ENCODE peak calls at places on chromosome 4, in eight cellular contexts. T is hepatocyte, R is brain microvascular endothelial cell, M is lung, B is AG09309, N is AG10803, S is mucosa of descending colon, C is astrocyte of the spinal cord. V is an unnamed sample.

GRCh38 chr4:79514637-79515320 is 106.8 kb upstream of the GK2 start:
- DNase-seq in T (no peak), R (no peak), M (no peak), B (no peak), N (no peak), S (no peak), C (no peak), V (no peak)

GRCh38 chr4:180960758-180961401 is 1282.3 kb upstream of the TENM3 start:
- DNase-seq in T (peak), R (no peak), M (no peak), B (no peak), N (peak), S (no peak), C (no peak), V (no peak)

GRCh38 chr4:187965726-187966125 is 29.8 kb upstream of the ZFP42 start:
- DNase-seq in T (no peak), R (no peak), M (no peak), B (no peak), N (no peak), S (no peak), C (no peak), V (no peak)

GRCh38 chr4:25223770-25224375 is 10.0 kb upstream of the PI4K2B start:
- DNase-seq in T (no peak), R (peak), M (no peak), B (no peak), N (peak), S (no peak), C (peak), V (peak)

GRCh38 chr4:57249083-57249482 is 138.9 kb upstream of the IGFBP7 start:
- DNase-seq in T (no peak), R (no peak), M (no peak), B (peak), N (no peak), S (no peak), C (peak), V (peak)

GRCh38 chr4:184114431-184114830 is 103.2 kb downstream of the ENPP6 start:
- DNase-seq in T (no peak), R (no peak), M (peak), B (no peak), N (no peak), S (no peak), C (no peak), V (no peak)

GRCh38 chr4:69823481-69824186 is 36.3 kb downstream of the SULT1E1 start:
- DNase-seq in T (peak), R (peak), M (peak), B (no peak), N (peak), S (peak), C (peak), V (peak)

GRCh38 chr4:90127223-90127705 is at the start of gene CCSER1:
- DNase-seq in T (peak), R (no peak), M (peak), B (no peak), N (peak), S (peak), C (peak), V (no peak)

DNA sequence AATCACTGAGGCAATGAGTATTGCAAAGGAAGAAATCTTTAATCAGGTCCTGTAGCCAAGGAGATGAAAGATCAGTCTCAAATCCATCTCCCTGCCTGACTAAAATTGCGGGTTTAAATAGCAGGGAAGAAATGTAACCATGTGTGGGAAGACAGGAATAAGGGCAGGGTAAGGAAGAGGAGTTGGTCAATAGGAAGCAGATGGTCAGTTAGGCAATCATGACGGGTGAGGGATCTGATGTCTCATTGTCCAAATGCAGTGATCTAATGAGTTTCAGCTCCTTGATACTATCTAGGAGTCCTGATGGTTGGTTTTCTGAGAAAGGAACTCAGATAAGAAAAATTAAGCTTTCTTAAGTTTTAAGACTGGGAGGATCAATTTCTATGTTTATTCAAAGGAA is 200.8 kb downstream of the SPATA18 start:
- DNase-seq in T (no peak), R (no peak), M (no peak), B (peak), N (peak), S (no peak), C (no peak), V (peak)
- H3K4me3 ChIP-seq in T (no peak), R (no peak), M (no peak), B (no peak), N (no peak), S (no peak), C (no peak), V (no peak)

DNA sequence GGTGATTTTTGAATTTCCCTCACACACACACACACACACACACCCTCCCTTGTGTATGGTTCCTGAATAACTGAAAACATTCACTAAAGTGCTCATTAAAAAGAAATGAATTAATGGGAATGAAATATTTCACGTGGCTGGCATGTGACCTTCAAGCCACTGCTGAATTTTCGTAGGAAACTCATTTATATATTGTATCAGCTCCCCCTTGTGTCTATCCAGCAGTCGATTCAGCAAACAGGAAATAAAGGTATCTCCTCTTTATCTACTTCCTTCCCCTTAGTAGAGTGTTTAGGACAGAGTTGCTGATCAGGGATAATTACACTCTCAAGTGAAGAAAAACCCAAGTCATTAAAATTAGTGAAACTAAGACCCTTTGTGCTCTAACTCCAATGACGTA is 912.6 kb upstream of the LCORL start:
- DNase-seq in T (no peak), R (no peak), M (no peak), B (no peak), N (no peak), S (no peak), C (no peak), V (no peak)
- TF ChIP-seq CTCF in T (peak), R (no peak), M (no peak), B (no peak), N (no peak), S (no peak), C (no peak), V (no peak)

DNA sequence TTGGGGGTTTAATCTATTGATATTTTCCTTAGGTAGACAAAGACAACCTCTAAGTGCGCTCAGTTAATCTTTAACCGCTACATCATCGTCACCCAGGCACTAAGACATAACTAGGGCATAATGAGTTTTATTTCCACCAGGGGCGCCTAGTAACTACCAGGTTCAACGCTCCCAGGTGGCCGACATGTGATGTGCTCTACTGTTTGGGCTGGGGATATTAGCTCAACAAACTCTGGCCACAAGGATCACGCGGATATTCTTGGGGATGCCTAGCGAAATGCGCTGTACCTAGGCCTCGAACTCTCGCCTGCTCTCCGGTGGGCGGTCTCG is 915 bp upstream of the RAB33B start:
- DNase-seq in T (peak), R (peak), M (no peak), B (peak), N (no peak), S (no peak), C (no peak), V (no peak)
- H3K4me3 ChIP-seq in T (peak), R (peak), M (peak), B (peak), N (peak), S (peak), C (peak), V (peak)

DNA sequence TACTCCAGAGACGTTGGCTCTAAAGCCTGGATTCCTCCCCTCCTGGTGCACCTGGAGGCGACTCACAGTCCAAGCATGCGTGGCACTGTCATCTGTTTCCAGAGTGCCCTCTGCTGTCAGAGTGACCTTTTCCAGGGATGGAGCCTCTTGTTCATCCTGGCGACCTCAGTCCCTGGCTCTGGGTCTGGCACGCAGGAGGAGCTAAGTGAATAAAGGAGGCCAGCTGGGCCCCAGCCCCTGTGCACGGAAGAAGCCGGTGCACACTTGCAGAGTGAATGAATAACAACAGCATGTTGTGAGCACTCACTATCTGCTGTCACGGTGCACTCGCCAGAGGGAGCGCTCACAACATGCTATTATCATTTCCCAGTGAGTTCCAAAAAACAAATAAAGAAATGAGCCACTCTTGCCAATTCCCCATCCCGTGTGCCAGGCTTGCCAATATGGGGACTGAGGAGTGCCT is 27.8 kb upstream of the PSAPL1 start:
- DNase-seq in T (peak), R (no peak), M (no peak), B (no peak), N (peak), S (no peak), C (no peak), V (peak)
- TF ChIP-seq CTCF in T (peak), R (no peak), M (no peak), B (no peak), N (peak), S (no peak), C (peak), V (peak)

GRCh38 chr4:118904935-118905334 is 16.3 kb downstream of the SYNPO2 start:
- DNase-seq in T (no peak), R (peak), M (no peak), B (no peak), N (no peak), S (no peak), C (no peak), V (peak)
- H3K4me3 ChIP-seq in T (no peak), R (no peak), M (no peak), B (no peak), N (no peak), S (no peak), C (no peak), V (no peak)

GRCh38 chr4:93409035-93409434 is 419.5 kb upstream of the ATOH1 start:
- DNase-seq in T (no peak), R (no peak), M (no peak), B (no peak), N (no peak), S (no peak), C (no peak), V (no peak)
- TF ChIP-seq CTCF in T (no peak), R (no peak), M (no peak), B (no peak), N (no peak), S (no peak), C (no peak), V (no peak)

GRCh38 chr4:152083348-152083747 is 322.5 kb upstream of the GATB start:
- DNase-seq in T (no peak), R (no peak), M (no peak), B (no peak), N (no peak), S (no peak), C (no peak), V (no peak)

GRCh38 chr4:152081024-152081423 is 320.2 kb upstream of the GATB start:
- DNase-seq in T (no peak), R (no peak), M (no peak), B (no peak), N (no peak), S (no peak), C (no peak), V (no peak)

GRCh38 chr4:152075253-152075928 is 314.6 kb upstream of the GATB start:
- DNase-seq in T (no peak), R (no peak), M (no peak), B (no peak), N (no peak), S (no peak), C (no peak), V (no peak)

GRCh38 chr4:152077582-152077981 is 316.8 kb upstream of the GATB start:
- DNase-seq in T (no peak), R (no peak), M (no peak), B (no peak), N (no peak), S (no peak), C (no peak), V (no peak)

GRCh38 chr4:152079543-152080293 is 318.9 kb upstream of the GATB start:
- DNase-seq in T (no peak), R (no peak), M (no peak), B (no peak), N (no peak), S (no peak), C (no peak), V (no peak)
- H3K4me3 ChIP-seq in T (no peak), R (no peak), M (no peak), B (no peak), N (no peak), S (no peak), C (no peak), V (no peak)

GRCh38 chr4:125526420-125526819 is 211.7 kb downstream of the FAT4 start:
- DNase-seq in T (no peak), R (no peak), M (no peak), B (no peak), N (no peak), S (no peak), C (no peak), V (no peak)
- TF ChIP-seq CTCF in T (peak), R (no peak), M (no peak), B (peak), N (peak), S (no peak), C (no peak), V (no peak)

DNA sequence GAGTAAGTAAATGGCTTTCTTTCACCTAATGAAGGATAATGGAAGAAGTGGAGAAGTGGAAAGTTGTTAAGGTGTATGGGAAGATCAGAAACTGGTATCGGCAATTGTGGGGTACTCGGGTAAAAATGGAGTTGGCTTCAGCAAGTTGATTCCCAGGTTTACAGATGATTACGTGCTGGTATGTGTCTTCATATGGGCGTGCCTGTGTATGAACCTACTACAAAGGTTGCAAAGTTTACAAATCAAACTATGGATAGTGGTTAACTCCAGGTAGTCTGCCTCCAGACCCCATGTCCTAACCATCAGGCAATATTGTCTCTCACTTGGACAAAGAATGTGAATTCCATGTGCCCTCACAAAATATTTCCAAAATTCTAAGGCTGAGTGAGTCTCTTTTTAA is 778 bp downstream of the TLR3 start:
- DNase-seq in T (no peak), R (no peak), M (peak), B (no peak), N (no peak), S (no peak), C (no peak), V (no peak)
- H3K4me3 ChIP-seq in T (no peak), R (no peak), M (peak), B (no peak), N (no peak), S (peak), C (no peak), V (peak)

V was measured in foreskin fibroblast.